ENCODE peak calls at places on chromosomes 1 and 21, in nine cellular contexts. One of them, this sample, is unnamed.

GRCh38 chr1:76294470-76295194 is 220.1 kb downstream of the ST6GALNAC3 start:
- DNase-seq in cardiac fibroblast: no peak
- DNase-seq in tibial artery: no peak
- DNase-seq in kidney: no peak
- DNase-seq in ovary: no peak
- DNase-seq in PC-9: no peak
- DNase-seq in neural progenitor cell: no peak
- DNase-seq in WERI-Rb-1: no peak
- DNase-seq in MM.1S: no peak
- DNase-seq in this sample: no peak

GRCh38 chr1:24294757-24295371 is 24.3 kb upstream of the GRHL3 start:
- DNase-seq in MM.1S: no peak
- DNase-seq in cardiac fibroblast: peak; percentile 94
- DNase-seq in neural progenitor cell: peak; percentile 39
- DNase-seq in PC-9: peak; percentile 79
- DNase-seq in WERI-Rb-1: no peak
- DNase-seq in ovary: peak; percentile 31
- DNase-seq in kidney: peak; percentile 91
- DNase-seq in tibial artery: peak; percentile 87
- DNase-seq in this sample: peak; percentile 67

GRCh38 chr1:96538001-96538649 is 183.5 kb upstream of the PTBP2 start:
- DNase-seq in WERI-Rb-1: no peak
- DNase-seq in ovary: no peak
- DNase-seq in neural progenitor cell: no peak
- DNase-seq in kidney: no peak
- DNase-seq in PC-9: no peak
- DNase-seq in cardiac fibroblast: peak; percentile 95
- DNase-seq in MM.1S: no peak
- DNase-seq in tibial artery: peak; percentile 37
- DNase-seq in this sample: peak; percentile 62

GRCh38 chr1:210855440-210855839 is 278.5 kb downstream of the KCNH1 start:
- DNase-seq in kidney: no peak
- DNase-seq in tibial artery: no peak
- DNase-seq in ovary: no peak
- DNase-seq in MM.1S: no peak
- DNase-seq in cardiac fibroblast: no peak
- DNase-seq in PC-9: no peak
- DNase-seq in WERI-Rb-1: no peak
- DNase-seq in neural progenitor cell: peak; percentile 23
- DNase-seq in this sample: no peak

GRCh38 chr1:110060034-110060661 is 10.3 kb downstream of the ALX3 start:
- DNase-seq in tibial artery: no peak
- DNase-seq in PC-9: peak; percentile 28
- DNase-seq in WERI-Rb-1: peak; percentile 68
- DNase-seq in ovary: no peak
- DNase-seq in MM.1S: peak; percentile 33
- DNase-seq in cardiac fibroblast: no peak
- DNase-seq in kidney: no peak
- DNase-seq in neural progenitor cell: peak; percentile 53
- DNase-seq in this sample: no peak

GRCh38 chr1:27671964-27672749 is at the start of gene IFI6:
- DNase-seq in ovary: peak; percentile 80
- DNase-seq in MM.1S: peak; percentile 87
- DNase-seq in neural progenitor cell: peak; percentile 76
- DNase-seq in kidney: peak; percentile 92
- DNase-seq in PC-9: peak; percentile 85
- DNase-seq in tibial artery: peak; percentile 90
- DNase-seq in cardiac fibroblast: peak; percentile 97
- DNase-seq in WERI-Rb-1: peak; percentile 82
- DNase-seq in this sample: peak; percentile 96

GRCh38 chr1:109433322-109433721 is 7.1 kb upstream of the PSMA5 start:
- DNase-seq in MM.1S: no peak
- DNase-seq in cardiac fibroblast: no peak
- DNase-seq in ovary: no peak
- DNase-seq in WERI-Rb-1: no peak
- DNase-seq in kidney: no peak
- DNase-seq in neural progenitor cell: no peak
- DNase-seq in PC-9: no peak
- DNase-seq in tibial artery: no peak
- DNase-seq in this sample: no peak

GRCh38 chr1:186760426-186760825 is 68.3 kb upstream of the PLA2G4A start:
- DNase-seq in PC-9: no peak
- DNase-seq in cardiac fibroblast: no peak
- DNase-seq in ovary: no peak
- DNase-seq in kidney: no peak
- DNase-seq in WERI-Rb-1: no peak
- DNase-seq in neural progenitor cell: no peak
- DNase-seq in MM.1S: no peak
- DNase-seq in tibial artery: no peak
- DNase-seq in this sample: no peak

GRCh38 chr1:98325646-98326441 is 335.7 kb upstream of the SNX7 start:
- DNase-seq in MM.1S: no peak
- DNase-seq in WERI-Rb-1: no peak
- DNase-seq in PC-9: peak; percentile 78
- DNase-seq in cardiac fibroblast: peak; percentile 93
- DNase-seq in tibial artery: peak; percentile 92
- DNase-seq in ovary: no peak
- DNase-seq in neural progenitor cell: no peak
- DNase-seq in kidney: peak; percentile 86
- DNase-seq in this sample: peak; percentile 68

GRCh38 chr1:39151267-39151666 is 53.2 kb upstream of the MACF1 start:
- DNase-seq in tibial artery: no peak
- DNase-seq in MM.1S: peak; percentile 55
- DNase-seq in ovary: no peak
- DNase-seq in neural progenitor cell: no peak
- DNase-seq in PC-9: no peak
- DNase-seq in WERI-Rb-1: no peak
- DNase-seq in kidney: no peak
- DNase-seq in cardiac fibroblast: no peak
- DNase-seq in this sample: no peak

GRCh38 chr1:21337931-21338567 is 47.8 kb upstream of the ECE1 start:
- DNase-seq in kidney: peak; percentile 97
- DNase-seq in ovary: peak; percentile 91
- DNase-seq in neural progenitor cell: no peak
- DNase-seq in MM.1S: no peak
- DNase-seq in cardiac fibroblast: peak; percentile 85
- DNase-seq in WERI-Rb-1: no peak
- DNase-seq in PC-9: peak; percentile 66
- DNase-seq in tibial artery: peak; percentile 99
- DNase-seq in this sample: no peak

GRCh38 chr1:237386362-237387143 is 344.6 kb downstream of the RYR2 start:
- DNase-seq in tibial artery: no peak
- DNase-seq in kidney: no peak
- DNase-seq in WERI-Rb-1: no peak
- DNase-seq in cardiac fibroblast: peak; percentile 62
- DNase-seq in MM.1S: peak; percentile 29
- DNase-seq in PC-9: no peak
- DNase-seq in neural progenitor cell: peak; percentile 46
- DNase-seq in ovary: no peak
- DNase-seq in this sample: no peak

GRCh38 chr1:100038401-100039306 is 68.9 kb downstream of the SLC35A3 start:
- DNase-seq in MM.1S: peak; percentile 55
- DNase-seq in ovary: peak; percentile 62
- DNase-seq in cardiac fibroblast: peak; percentile 79
- DNase-seq in PC-9: peak; percentile 48
- DNase-seq in WERI-Rb-1: peak; percentile 58
- DNase-seq in tibial artery: peak; percentile 60
- DNase-seq in neural progenitor cell: peak; percentile 77
- DNase-seq in kidney: peak; percentile 88
- DNase-seq in this sample: no peak

DNA sequence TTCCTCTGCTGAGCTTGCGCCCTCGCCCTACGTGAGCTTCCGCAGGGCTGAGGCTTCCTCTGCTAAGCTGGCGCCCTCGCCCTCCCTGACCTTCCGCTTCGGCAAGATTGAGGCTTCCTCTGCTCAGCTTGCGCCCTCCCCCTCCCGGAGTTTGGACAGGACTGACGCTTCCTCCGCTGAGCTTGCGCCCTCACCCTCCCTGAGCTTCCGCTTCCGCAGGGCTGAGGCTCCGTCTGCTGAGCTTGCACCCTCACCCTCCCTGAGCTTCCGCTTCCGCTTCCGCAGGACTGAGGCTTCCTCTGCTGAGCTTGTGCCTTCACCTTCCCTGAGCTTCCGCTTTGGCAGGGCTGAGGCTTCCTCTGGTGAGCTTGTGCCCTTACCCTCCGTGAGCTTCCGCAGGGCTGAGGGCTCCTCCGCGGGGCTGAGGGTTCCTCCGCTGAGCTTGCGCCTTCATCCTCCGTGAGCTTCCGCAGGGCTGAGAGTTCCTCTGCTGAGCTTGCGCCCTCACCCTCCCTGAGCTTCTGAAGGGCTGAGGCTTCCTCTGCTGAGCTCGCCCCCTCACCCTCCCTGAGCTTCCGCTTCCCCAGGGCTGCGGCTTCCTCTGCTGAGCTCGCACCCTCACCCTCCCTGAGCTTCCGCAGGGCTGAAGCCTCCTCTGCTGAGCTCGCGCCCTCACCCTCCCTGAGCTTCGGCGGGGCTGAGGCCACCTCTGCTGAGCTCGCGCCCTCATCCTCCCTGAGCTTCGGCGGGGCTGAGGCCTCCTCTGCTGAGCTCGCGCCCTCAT is 753.6 kb upstream of the TPTE start:
- DNase-seq in cardiac fibroblast: no peak
- DNase-seq in WERI-Rb-1: no peak
- DNase-seq in ovary: no peak
- DNase-seq in kidney: peak; percentile 82
- DNase-seq in MM.1S: no peak
- DNase-seq in PC-9: no peak
- DNase-seq in tibial artery: no peak
- DNase-seq in neural progenitor cell: no peak
- DNase-seq in this sample: no peak
- H3K4me3 ChIP-seq in cardiac fibroblast: no peak overlapping the region
- H3K4me3 ChIP-seq in WERI-Rb-1: no peak overlapping the region
- H3K4me3 ChIP-seq in ovary: no peak overlapping the region
- H3K4me3 ChIP-seq in kidney: no peak overlapping the region
- H3K4me3 ChIP-seq in MM.1S: no peak overlapping the region
- H3K4me3 ChIP-seq in PC-9: no peak overlapping the region
- H3K4me3 ChIP-seq in tibial artery: no peak overlapping the region
- H3K4me3 ChIP-seq in neural progenitor cell: no peak overlapping the region
- H3K4me3 ChIP-seq in this sample: no peak overlapping the region

DNA sequence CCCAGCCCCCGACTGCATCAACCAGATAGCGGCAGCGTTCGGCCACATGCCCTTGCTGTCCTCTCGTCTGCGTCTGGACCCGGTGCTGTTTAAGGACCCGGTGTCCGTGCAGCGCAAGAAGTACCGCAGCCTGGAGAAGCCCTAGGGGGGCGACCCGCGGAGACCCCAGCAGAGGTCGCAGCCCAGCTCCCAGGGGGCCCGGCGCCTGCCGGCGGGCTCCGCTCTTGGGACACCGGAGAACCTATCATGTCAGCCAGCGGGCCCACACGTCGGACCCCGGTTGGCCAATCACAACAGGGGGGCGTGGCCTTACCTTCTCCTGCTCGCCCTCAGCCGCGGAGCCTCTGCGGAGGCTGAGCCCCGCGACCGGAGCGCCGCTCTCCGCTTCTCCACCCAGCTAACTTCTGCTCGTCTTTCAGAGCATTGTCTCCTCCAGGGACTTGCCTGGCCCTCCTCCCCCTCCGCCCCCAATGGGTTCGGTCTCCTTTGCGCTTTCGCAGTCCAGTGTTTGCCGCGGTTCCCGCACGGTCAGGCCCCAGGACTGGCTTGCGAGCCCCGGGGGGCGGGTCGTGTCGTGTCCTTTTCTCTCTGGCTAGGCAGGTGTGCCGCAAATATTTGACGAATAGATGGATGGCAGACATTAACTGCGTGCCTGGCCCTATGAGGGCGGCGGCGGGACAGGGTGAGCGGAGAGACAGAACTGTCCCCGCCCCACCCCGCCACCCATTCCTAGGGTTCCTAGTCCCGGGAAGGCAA is 10.5 kb downstream of the SLC30A2 start:
- DNase-seq in kidney: peak; percentile 98
- DNase-seq in PC-9: peak; percentile 83
- DNase-seq in neural progenitor cell: peak; percentile 99
- DNase-seq in ovary: peak; percentile 94
- DNase-seq in tibial artery: peak; percentile 97
- DNase-seq in cardiac fibroblast: peak; percentile 91
- DNase-seq in WERI-Rb-1: peak; percentile 96
- DNase-seq in MM.1S: peak; percentile 94
- DNase-seq in this sample: peak; percentile 60
- TF ChIP-seq CTCF in kidney: peak; percentile 4
- TF ChIP-seq CTCF in PC-9: no peak
- TF ChIP-seq CTCF in neural progenitor cell: peak; percentile 22
- TF ChIP-seq CTCF in ovary: no peak
- TF ChIP-seq CTCF in tibial artery: no peak
- TF ChIP-seq CTCF in cardiac fibroblast: no peak
- TF ChIP-seq CTCF in WERI-Rb-1: peak; percentile 28
- TF ChIP-seq CTCF in MM.1S: no peak
- TF ChIP-seq CTCF in this sample: no peak

GRCh38 chr1:158996998-158997397 is 12.7 kb upstream of the IFI16 start:
- DNase-seq in cardiac fibroblast: no peak
- DNase-seq in tibial artery: no peak
- DNase-seq in PC-9: no peak
- DNase-seq in kidney: no peak
- DNase-seq in ovary: no peak
- DNase-seq in neural progenitor cell: no peak
- DNase-seq in MM.1S: no peak
- DNase-seq in WERI-Rb-1: no peak
- DNase-seq in this sample: no peak

GRCh38 chr1:158998781-158999161 is 10.9 kb upstream of the IFI16 start:
- DNase-seq in tibial artery: peak; percentile 67
- DNase-seq in kidney: peak; percentile 82
- DNase-seq in ovary: peak; percentile 69
- DNase-seq in cardiac fibroblast: peak; percentile 73
- DNase-seq in MM.1S: peak; percentile 87
- DNase-seq in neural progenitor cell: peak; percentile 67
- DNase-seq in PC-9: peak; percentile 23
- DNase-seq in WERI-Rb-1: peak; percentile 31
- DNase-seq in this sample: no peak

GRCh38 chr1:159000070-159000409 is 9.7 kb upstream of the IFI16 start:
- DNase-seq in kidney: no peak
- DNase-seq in cardiac fibroblast: no peak
- DNase-seq in neural progenitor cell: no peak
- DNase-seq in tibial artery: no peak
- DNase-seq in PC-9: no peak
- DNase-seq in MM.1S: no peak
- DNase-seq in ovary: no peak
- DNase-seq in WERI-Rb-1: no peak
- DNase-seq in this sample: no peak

GRCh38 chr1:158999301-159000069 is 10.2 kb upstream of the IFI16 start:
- DNase-seq in tibial artery: peak; percentile 94
- DNase-seq in ovary: peak; percentile 87
- DNase-seq in MM.1S: no peak
- DNase-seq in kidney: peak; percentile 86
- DNase-seq in WERI-Rb-1: no peak
- DNase-seq in neural progenitor cell: peak; percentile 90
- DNase-seq in PC-9: peak; percentile 19
- DNase-seq in cardiac fibroblast: peak; percentile 99
- DNase-seq in this sample: peak; percentile 92

GRCh38 chr1:158998037-158998780 is 11.5 kb upstream of the IFI16 start:
- DNase-seq in kidney: no peak
- DNase-seq in MM.1S: peak; percentile 45
- DNase-seq in PC-9: no peak
- DNase-seq in tibial artery: no peak
- DNase-seq in neural progenitor cell: no peak
- DNase-seq in cardiac fibroblast: no peak
- DNase-seq in WERI-Rb-1: no peak
- DNase-seq in ovary: no peak
- DNase-seq in this sample: no peak
- H3K4me3 ChIP-seq in kidney: peak overlapping the region; percentile 74
- H3K4me3 ChIP-seq in MM.1S: peak overlapping the region; percentile 26
- H3K4me3 ChIP-seq in PC-9: no peak overlapping the region
- H3K4me3 ChIP-seq in tibial artery: peak overlapping the region; percentile 55
- H3K4me3 ChIP-seq in neural progenitor cell: peak overlapping the region; percentile 58
- H3K4me3 ChIP-seq in cardiac fibroblast: no peak overlapping the region
- H3K4me3 ChIP-seq in WERI-Rb-1: no peak overlapping the region
- H3K4me3 ChIP-seq in ovary: no peak overlapping the region
- H3K4me3 ChIP-seq in this sample: peak overlapping the region; percentile 48

GRCh38 chr1:169893645-169894423 is at the start of gene SCYL3:
- DNase-seq in ovary: peak; percentile 92
- DNase-seq in WERI-Rb-1: peak; percentile 86
- DNase-seq in tibial artery: peak; percentile 96
- DNase-seq in MM.1S: peak; percentile 99
- DNase-seq in kidney: peak; percentile 98
- DNase-seq in PC-9: peak; percentile 88
- DNase-seq in cardiac fibroblast: peak; percentile 98
- DNase-seq in neural progenitor cell: peak; percentile 97
- DNase-seq in this sample: peak; percentile 97
- TF ChIP-seq CTCF in ovary: no peak
- TF ChIP-seq CTCF in WERI-Rb-1: no peak
- TF ChIP-seq CTCF in tibial artery: no peak
- TF ChIP-seq CTCF in MM.1S: no peak
- TF ChIP-seq CTCF in kidney: no peak
- TF ChIP-seq CTCF in PC-9: no peak
- TF ChIP-seq CTCF in cardiac fibroblast: no peak
- TF ChIP-seq CTCF in neural progenitor cell: no peak
- TF ChIP-seq CTCF in this sample: no peak

This sample was measured in HFF-Myc.